ENCODE peak calls at places on chromosomes 13 and 19, in six cellular contexts. R is left lung; X is mammary epithelial cell; M is lung; H is CD8-positive, alpha-beta T cell; T is stomach. B is an unnamed sample. For H3K4me1, the result is how much of the 10 kb centered on the place peaks cover.

GRCh38 chr13:101289764-101290163 is 126.5 kb downstream of the NALCN start:
- DNase-seq in R (no peak), X (peak), M (no peak), T (no peak), H (no peak), B (no peak)

GRCh38 chr13:44141213-44141724 is 232.4 kb upstream of the SERP2 start:
- DNase-seq in X (peak), M (peak), R (no peak), T (no peak), H (no peak), B (no peak)

GRCh38 chr19:17496337-17496997 is 15.0 kb upstream of the PGLS start:
- DNase-seq in H (peak), R (peak), M (peak), T (peak), X (peak), B (peak)

GRCh38 chr19:11767633-11768133 is 883 bp downstream of the ZNF441 start:
- DNase-seq in M (peak), H (peak), T (peak), R (peak), X (peak), B (peak)

GRCh38 chr19:33413868-33414666 is 40.6 kb downstream of the CEBPG start:
- DNase-seq in H (no peak), M (no peak), X (no peak), R (no peak), T (no peak), B (no peak)

GRCh38 chr19:15421726-15422260 is 3.0 kb upstream of the AKAP8L start:
- DNase-seq in X (no peak), H (no peak), M (peak), R (no peak), T (peak), B (peak)

GRCh38 chr19:7492142-7493055 is 3.6 kb upstream of the PEX11G start:
- DNase-seq in M (peak), H (no peak), T (no peak), X (peak), R (peak), B (no peak)

GRCh38 chr13:31204592-31204991 is 4.8 kb downstream of the B3GLCT start:
- DNase-seq in T (no peak), H (no peak), X (peak), R (no peak), M (no peak), B (no peak)

GRCh38 chr13:40444241-40444640 is 222.2 kb downstream of the FOXO1 start:
- DNase-seq in X (no peak), R (no peak), M (no peak), T (no peak), H (no peak), B (no peak)

GRCh38 chr13:105971312-105971711 is 564.1 kb downstream of the EFNB2 start:
- DNase-seq in T (no peak), H (no peak), M (no peak), R (no peak), X (no peak), B (no peak)

GRCh38 chr19:44141191-44142013 is at the start of gene ZNF234:
- DNase-seq in X (peak), T (peak), M (peak), H (peak), R (peak), B (peak)

GRCh38 chr19:20078696-20079095 is 896 bp downstream of the ZNF90 start:
- DNase-seq in R (peak), M (peak), H (no peak), T (no peak), X (peak), B (peak)

GRCh38 chr19:35309481-35310279 is 17.7 kb downstream of the MAG start:
- DNase-seq in M (peak), X (no peak), T (no peak), R (no peak), H (no peak), B (no peak)

GRCh38 chr13:44257806-44258205 is 115.8 kb upstream of the SERP2 start:
- DNase-seq in T (no peak), M (no peak), H (no peak), X (no peak), R (no peak), B (no peak)

GRCh38 chr13:74114202-74114601 is 20.0 kb downstream of the KLF12 start:
- DNase-seq in M (no peak), T (no peak), R (no peak), X (peak), H (no peak), B (no peak)

GRCh38 chr13:80563451-80563850 is 222.5 kb upstream of the SPRY2 start:
- DNase-seq in M (no peak), H (no peak), R (no peak), X (no peak), T (no peak), B (no peak)

GRCh38 chr19:46297700-46298476 is 1.0 kb downstream of the HIF3A start:
- DNase-seq in T (peak), H (no peak), X (no peak), R (no peak), M (peak), B (peak)

GRCh38 chr13:94007072-94007471 is 472.4 kb downstream of the DCT start:
- DNase-seq in H (no peak), R (no peak), T (no peak), M (no peak), X (no peak), B (no peak)

GRCh38 chr13:103288114-103288513 is 221.9 kb upstream of the SLC10A2 start:
- DNase-seq in H (no peak), T (no peak), X (no peak), M (no peak), R (no peak), B (no peak)

GRCh38 chr13:25409938-25410337 is 38.2 kb downstream of the ATP8A2 start:
- DNase-seq in X (no peak), T (no peak), M (no peak), R (no peak), H (no peak), B (no peak)

GRCh38 chr13:24605923-24606372 is 74.3 kb upstream of the ATP12A start:
- DNase-seq in R (no peak), M (no peak), H (no peak), T (no peak), X (peak), B (no peak)

GRCh38 chr13:57644106-57644505 is 12.6 kb downstream of the PCDH17 start:
- DNase-seq in M (no peak), H (no peak), X (no peak), R (no peak), T (no peak), B (no peak)

GRCh38 chr19:54481326-54481930 is 8.3 kb upstream of the CDC42EP5 start:
- DNase-seq in X (peak), H (peak), M (no peak), R (no peak), T (no peak), B (no peak)

GRCh38 chr19:4454952-4455738 is 2.4 kb downstream of the UBXN6 start:
- DNase-seq in H (no peak), T (no peak), M (no peak), R (no peak), X (peak), B (no peak)

GRCh38 chr13:53672005-53672404 is 643.4 kb downstream of the OLFM4 start:
- DNase-seq in H (no peak), X (no peak), M (no peak), T (no peak), R (no peak), B (no peak)

GRCh38 chr19:43751466-43752220 is 3.1 kb downstream of the SMG9 start:
- DNase-seq in T (no peak), H (no peak), R (no peak), M (no peak), X (peak), B (no peak)

GRCh38 chr19:34480971-34481821 is at the start of gene WTIP:
- DNase-seq in R (peak), M (peak), X (peak), H (no peak), T (peak), B (peak)

GRCh38 chr19:2355168-2356035 is 4.7 kb upstream of the TMPRSS9 start:
- DNase-seq in T (no peak), H (no peak), M (no peak), R (no peak), X (no peak), B (no peak)

GRCh38 chr13:72041165-72041564 is 174.2 kb upstream of the DACH1 start:
- DNase-seq in X (no peak), M (no peak), H (no peak), R (no peak), T (no peak), B (no peak)

GRCh38 chr19:42290523-42291436 is 11.2 kb upstream of the PRR19 start:
- DNase-seq in T (no peak), X (no peak), R (no peak), M (no peak), H (peak), B (no peak)

DNA sequence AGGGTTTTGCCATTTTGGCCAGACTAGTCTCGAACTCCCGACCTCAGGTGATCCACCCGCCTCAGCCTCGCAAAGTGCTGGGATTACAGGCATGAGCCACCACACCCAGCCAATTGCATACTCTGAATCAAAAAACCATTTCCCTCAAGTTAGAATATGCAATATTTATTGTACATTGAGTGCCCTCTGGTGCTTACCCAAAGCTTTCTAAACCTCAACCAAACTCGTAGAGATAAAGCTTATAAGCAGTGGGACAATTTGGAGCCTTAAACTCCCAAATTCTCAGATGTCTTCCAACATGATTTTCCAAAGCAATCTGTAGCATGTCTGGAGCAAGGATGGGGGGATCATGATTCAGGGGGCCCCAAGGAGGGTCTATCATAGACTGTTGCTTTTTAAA is 22.4 kb downstream of the RFXAP start:
- DNase-seq in M (no peak), T (no peak), X (no peak), R (no peak), H (no peak), B (no peak)
- TF ChIP-seq CTCF in M (no peak), T (no peak), X (peak), R (no peak), H (no peak), B (no peak)

GRCh38 chr19:13984875-13985741 is 21.0 kb downstream of the RFX1 start:
- DNase-seq in M (peak), T (no peak), H (no peak), X (no peak), R (peak), B (no peak)

GRCh38 chr19:13985771-13986347 is 20.3 kb downstream of the RFX1 start:
- DNase-seq in M (no peak), T (no peak), X (no peak), R (no peak), H (no peak), B (no peak)

GRCh38 chr19:13984186-13984585 is 21.9 kb downstream of the RFX1 start:
- DNase-seq in M (no peak), R (no peak), H (no peak), X (no peak), T (no peak), B (no peak)

GRCh38 chr19:13987101-13987890 is 18.8 kb downstream of the RFX1 start:
- DNase-seq in T (peak), X (no peak), M (peak), R (peak), H (no peak), B (peak)

GRCh38 chr19:13986348-13986904 is 19.7 kb downstream of the RFX1 start:
- DNase-seq in H (peak), M (peak), R (peak), X (no peak), T (peak), B (peak)
- H3K4me1 ChIP-seq in H (half or more), M (under half), R (under half), X (under half), T (under half), B (under half)

GRCh38 chr19:56110515-56111448 is 10.3 kb downstream of the ZNF787 start:
- DNase-seq in H (no peak), T (peak), R (peak), X (no peak), M (peak), B (peak)

GRCh38 chr19:56106993-56107392 is 14.1 kb downstream of the ZNF787 start:
- DNase-seq in X (no peak), T (no peak), M (no peak), R (no peak), H (no peak), B (no peak)

GRCh38 chr19:56109216-56109615 is 11.9 kb downstream of the ZNF787 start:
- DNase-seq in X (no peak), T (no peak), H (no peak), M (no peak), R (no peak), B (no peak)

GRCh38 chr19:56107626-56108351 is 13.3 kb downstream of the ZNF787 start:
- DNase-seq in M (no peak), T (peak), X (no peak), R (no peak), H (no peak), B (no peak)

GRCh38 chr19:56108447-56109195 is 12.5 kb downstream of the ZNF787 start:
- DNase-seq in T (peak), M (no peak), R (no peak), H (no peak), X (no peak), B (peak)
- H3K4me3 ChIP-seq in T (peak), M (no peak), R (no peak), H (no peak), X (no peak), B (peak)

GRCh38 chr13:110164706-110165105 is 142.3 kb downstream of the COL4A1 start:
- DNase-seq in M (no peak), T (no peak), R (no peak), X (no peak), H (no peak), B (no peak)

GRCh38 chr13:110163020-110163658 is 143.8 kb downstream of the COL4A1 start:
- DNase-seq in M (no peak), T (no peak), R (no peak), H (no peak), X (no peak), B (no peak)

GRCh38 chr13:110162053-110162452 is 144.9 kb downstream of the COL4A1 start:
- DNase-seq in H (no peak), R (no peak), T (no peak), X (no peak), M (no peak), B (no peak)

GRCh38 chr13:110158201-110158600 is 148.8 kb downstream of the COL4A1 start:
- DNase-seq in H (no peak), R (no peak), T (no peak), X (no peak), M (no peak), B (no peak)

DNA sequence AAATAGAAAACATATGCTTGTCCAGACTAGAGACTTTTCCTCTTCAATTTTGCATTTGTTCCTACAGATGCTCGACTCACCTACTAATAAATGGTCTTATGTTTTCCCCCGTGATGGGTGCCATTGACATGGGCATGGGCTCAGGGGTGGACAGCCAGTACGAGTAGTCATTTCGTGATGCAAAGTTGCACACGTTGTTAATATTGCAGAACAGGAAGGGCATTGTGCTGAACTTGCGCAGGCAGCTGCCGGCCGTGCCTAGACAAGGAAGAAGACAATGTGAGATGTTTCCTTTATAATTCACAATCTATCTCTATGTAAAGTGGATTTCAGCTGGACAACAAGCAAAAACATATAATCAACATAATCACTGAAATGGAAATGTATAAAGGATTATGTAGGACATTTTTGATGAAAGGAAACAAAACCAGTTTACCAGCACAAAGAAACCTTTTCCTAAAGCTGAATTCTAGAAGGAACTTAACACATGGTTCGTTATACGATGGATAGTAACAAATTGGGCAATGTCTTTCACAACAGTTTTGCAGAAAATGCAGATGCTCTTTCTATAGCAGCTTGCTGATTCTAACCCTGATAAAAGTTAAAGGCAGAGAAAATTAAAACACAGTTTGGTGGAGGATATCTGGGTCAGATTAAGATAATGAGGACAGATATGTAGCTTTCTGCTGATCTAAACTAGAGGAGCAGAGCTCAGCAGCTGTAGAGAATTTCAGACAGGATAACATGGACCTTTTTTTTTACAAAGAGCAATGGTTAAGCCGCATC is 145.7 kb downstream of the COL4A1 start:
- DNase-seq in R (peak), H (no peak), M (no peak), T (no peak), X (no peak), B (peak)
- TF ChIP-seq CTCF in R (no peak), H (no peak), M (no peak), T (no peak), X (no peak), B (no peak)

GRCh38 chr13:99056381-99057014 is 78.6 kb upstream of the DOCK9 start:
- DNase-seq in R (no peak), M (no peak), T (no peak), H (no peak), X (peak), B (no peak)
- H3K4me1 ChIP-seq in R (under half), M (under half), T (under half), H (half or more), X (under half), B (half or more)

DNA sequence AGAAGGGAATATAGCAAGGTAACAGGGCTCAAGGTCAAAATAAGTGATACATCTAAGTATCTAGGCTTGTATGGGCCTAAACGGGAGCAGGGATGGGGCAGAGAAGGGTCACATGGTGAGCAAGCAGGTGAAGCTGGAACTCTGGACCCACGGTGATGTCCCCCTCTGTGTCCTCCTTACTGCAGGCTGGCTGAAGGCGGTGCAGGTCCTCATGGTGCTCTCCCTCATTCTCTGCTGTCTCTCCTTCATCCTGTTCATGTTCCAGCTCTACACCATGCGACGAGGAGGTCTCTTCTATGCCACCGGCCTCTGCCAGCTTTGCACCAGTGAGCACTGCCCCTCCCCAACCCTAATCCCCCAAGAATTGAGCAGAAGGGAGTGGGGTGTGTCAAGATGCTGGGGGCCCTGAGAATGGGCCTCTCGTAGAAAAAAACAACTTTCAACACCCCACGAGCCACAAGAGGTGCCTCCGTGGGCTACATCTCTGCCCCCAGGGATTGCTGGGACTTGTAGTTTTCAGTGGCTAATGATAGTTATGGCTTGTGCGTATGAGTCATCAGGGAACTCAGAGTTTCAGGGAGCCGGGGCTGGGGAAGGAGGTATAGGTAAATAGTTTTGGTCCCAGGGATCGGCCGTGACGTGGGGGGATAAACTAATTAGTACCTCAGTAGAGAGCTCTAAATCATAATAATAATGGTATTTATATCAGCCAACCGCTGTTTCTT is 4.0 kb downstream of the EMP3 start:
- DNase-seq in X (peak), H (peak), R (no peak), M (no peak), T (no peak), B (no peak)
- H3K4me3 ChIP-seq in X (no peak), H (peak), R (peak), M (no peak), T (peak), B (peak)

DNA sequence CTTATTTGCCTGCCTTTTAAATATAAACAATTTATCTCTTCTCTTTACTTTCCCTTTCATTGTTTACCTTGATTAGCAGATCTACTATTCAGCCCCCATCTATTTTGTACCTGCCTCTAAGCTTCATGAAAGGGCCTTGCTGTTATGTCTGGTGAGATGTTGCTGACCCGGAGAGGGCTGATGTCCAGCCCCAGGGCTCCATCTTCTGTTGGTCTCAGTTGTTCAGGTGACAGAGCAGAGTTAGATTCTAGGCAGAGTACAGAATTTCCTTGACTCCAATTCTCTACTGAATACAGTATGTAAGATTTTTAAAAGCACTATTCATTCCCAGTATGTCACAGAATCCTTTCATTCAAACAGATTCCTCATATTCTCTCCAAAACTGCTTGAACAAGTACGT is 158.9 kb downstream of the GPC5 start:
- DNase-seq in X (no peak), R (no peak), H (no peak), M (no peak), T (no peak), B (no peak)
- TF ChIP-seq CTCF in X (no peak), R (no peak), H (no peak), M (no peak), T (no peak), B (no peak)

GRCh38 chr13:45830121-45830520 is 21.4 kb downstream of the SIAH3 start:
- DNase-seq in M (no peak), R (no peak), T (no peak), X (no peak), H (no peak), B (no peak)
- H3K4me1 ChIP-seq in M (under half), R (under half), T (under half), X (under half), H (under half), B (under half)

GRCh38 chr19:50327461-50328256 is 1.5 kb downstream of the KCNC3 start:
- DNase-seq in R (no peak), H (no peak), T (no peak), X (no peak), M (no peak), B (no peak)

GRCh38 chr19:50329146-50329925 is at the start of gene KCNC3:
- DNase-seq in R (peak), X (peak), M (peak), H (peak), T (peak), B (peak)

GRCh38 chr19:50327013-50327412 is 2.2 kb downstream of the KCNC3 start:
- DNase-seq in M (no peak), R (no peak), T (no peak), X (no peak), H (no peak), B (no peak)

GRCh38 chr19:50330365-50331078 is 1.3 kb upstream of the KCNC3 start:
- DNase-seq in R (peak), T (peak), X (no peak), M (peak), H (peak), B (peak)

GRCh38 chr19:50328257-50329145 is 676 bp downstream of the KCNC3 start:
- DNase-seq in T (no peak), X (no peak), M (no peak), H (no peak), R (peak), B (no peak)
- H3K4me3 ChIP-seq in T (peak), X (no peak), M (peak), H (no peak), R (peak), B (peak)